ENCODE peak calls at places on chromosomes 16 and 17, in six cellular contexts. R is fibroblast of pulmonary artery; U is activated CD8-positive, alpha-beta memory T cell treated with anti-CD3 and anti-CD28 coated beads for 24 hours; L is A549; F is SHP77; J is NCI-H345. W is an unnamed sample.

GRCh38 chr17:78278139-78278741 is 46.8 kb downstream of the TMEM235 start:
- DNase-seq in R (no peak), U (no peak), L (no peak), F (peak), J (no peak), W (no peak)

GRCh38 chr16:71230122-71230845 is at the start of gene HYDIN:
- DNase-seq in R (peak), U (no peak), L (peak), F (peak), J (peak), W (peak)

GRCh38 chr17:67831268-67831667 is 6.0 kb downstream of the BPTF start:
- DNase-seq in R (no peak), U (no peak), L (no peak), F (no peak), J (no peak), W (no peak)

GRCh38 chr16:8859913-8860881 is 8.6 kb downstream of the CARHSP1 start:
- DNase-seq in R (peak), U (no peak), L (no peak), F (no peak), J (no peak), W (peak)

GRCh38 chr16:25403852-25404251 is 146.2 kb upstream of the ZKSCAN2 start:
- DNase-seq in R (no peak), U (no peak), L (no peak), F (no peak), J (no peak), W (no peak)

GRCh38 chr16:87740909-87741424 is 24.8 kb downstream of the KLHDC4 start:
- DNase-seq in R (no peak), U (no peak), L (no peak), F (no peak), J (no peak), W (peak)

GRCh38 chr16:85819245-85819644 is 19.8 kb downstream of the COX4I1 start:
- DNase-seq in R (peak), U (peak), L (peak), F (peak), J (peak), W (peak)

GRCh38 chr17:47199627-47200324 is 9.4 kb upstream of the MYL4 start:
- DNase-seq in R (no peak), U (no peak), L (no peak), F (no peak), J (no peak), W (no peak)

W was measured in brain microvascular endothelial cell.